ENCODE peak calls at places on chromosomes 16 and 17, in five cellular contexts. D is endothelial cell of umbilical vein, A is fibroblast of lung, K is mesendoderm, F is hepatocyte. O is an unnamed sample. For H3K79me2 and H3K36me3, the result is how much of the 10 kb centered on the place peaks cover.

GRCh38 chr16:47599512-47599911 is 138.4 kb downstream of the PHKB start:
- DNase-seq in D (no peak), A (no peak), K (no peak), F (no peak), O (no peak)

GRCh38 chr16:65767125-65767524 is 599.4 kb upstream of the CDH5 start:
- DNase-seq in D (no peak), A (no peak), K (peak), F (no peak), O (no peak)

GRCh38 chr17:52025231-52025630 is 133.3 kb downstream of the CA10 start:
- DNase-seq in D (no peak), A (no peak), K (no peak), F (no peak), O (no peak)

GRCh38 chr16:81905277-81905676 is 106.0 kb downstream of the SDR42E1 start:
- DNase-seq in D (no peak), A (no peak), K (peak), F (no peak), O (no peak)

GRCh38 chr16:49532243-49532870 is 158.8 kb downstream of the C16orf78 start:
- DNase-seq in D (no peak), A (no peak), K (peak), F (no peak), O (peak)

GRCh38 chr17:21029032-21029431 is 13.8 kb downstream of the USP22 start:
- DNase-seq in D (no peak), A (peak), K (no peak), F (peak), O (no peak)

GRCh38 chr17:32960815-32961214 is 30.8 kb upstream of the SPACA3 start:
- DNase-seq in D (no peak), A (no peak), K (peak), F (peak), O (no peak)

GRCh38 chr17:10579270-10579669 is 29.8 kb upstream of the MYH2 start:
- DNase-seq in D (no peak), A (no peak), K (no peak), F (no peak), O (no peak)

GRCh38 chr17:379531-380200 is 27.1 kb upstream of the RPH3AL start:
- DNase-seq in D (no peak), A (peak), K (no peak), F (no peak), O (peak)

GRCh38 chr17:63354251-63354650 is 91.9 kb downstream of the CYB561 start:
- DNase-seq in D (no peak), A (peak), K (no peak), F (no peak), O (no peak)

GRCh38 chr17:77959926-77960521 is 1.5 kb downstream of the TNRC6C start:
- DNase-seq in D (peak), A (peak), K (peak), F (peak), O (peak)

GRCh38 chr17:45013021-45013997 is 38.1 kb downstream of the DCAKD start:
- DNase-seq in D (no peak), A (peak), K (peak), F (peak), O (peak)

GRCh38 chr17:48457080-48457836 is 27.2 kb upstream of the SKAP1 start:
- DNase-seq in D (peak), A (peak), K (peak), F (peak), O (no peak)

GRCh38 chr17:7883781-7884386 is 4.7 kb upstream of the CHD3 start:
- DNase-seq in D (peak), A (peak), K (no peak), F (peak), O (peak)

GRCh38 chr16:47197536-47198179 is 53.9 kb upstream of the NETO2 start:
- DNase-seq in D (no peak), A (peak), K (no peak), F (no peak), O (no peak)

GRCh38 chr17:4942760-4943508 is 2.9 kb downstream of the RNF167 start:
- DNase-seq in D (no peak), A (no peak), K (no peak), F (no peak), O (peak)

GRCh38 chr17:50045154-50045553 is 10.8 kb upstream of the ITGA3 start:
- DNase-seq in D (no peak), A (no peak), K (no peak), F (no peak), O (no peak)

GRCh38 chr16:82456683-82457082 is 170.1 kb upstream of the CDH13 start:
- DNase-seq in D (peak), A (peak), K (peak), F (peak), O (peak)

GRCh38 chr17:61331886-61332285 is 67.8 kb upstream of the TBX2 start:
- DNase-seq in D (no peak), A (no peak), K (no peak), F (no peak), O (no peak)

GRCh38 chr16:22217890-22218730 is 12.0 kb downstream of the EEF2K start:
- DNase-seq in D (no peak), A (no peak), K (peak), F (no peak), O (peak)

GRCh38 chr17:44308320-44308818 is at the start of gene RUNDC3A:
- DNase-seq in D (peak), A (peak), K (peak), F (peak), O (peak)

GRCh38 chr16:79170565-79171242 is 429.8 kb downstream of the MAF start:
- DNase-seq in D (no peak), A (peak), K (no peak), F (peak), O (no peak)

GRCh38 chr17:31811021-31811565 is 48.0 kb downstream of the COPRS start:
- DNase-seq in D (peak), A (peak), K (no peak), F (no peak), O (no peak)

GRCh38 chr17:81398170-81398854 is 3.1 kb downstream of the BAHCC1 start:
- DNase-seq in D (peak), A (peak), K (peak), F (peak), O (peak)

GRCh38 chr17:81365601-81366585 is 29.4 kb upstream of the BAHCC1 start:
- DNase-seq in D (peak), A (peak), K (no peak), F (peak), O (no peak)

GRCh38 chr17:16911141-16911937 is 60.6 kb downstream of the TNFRSF13B start:
- DNase-seq in D (peak), A (no peak), K (no peak), F (no peak), O (no peak)

GRCh38 chr16:88426018-88426417 is 27.1 kb upstream of the ZFPM1 start:
- DNase-seq in D (no peak), A (no peak), K (no peak), F (no peak), O (no peak)

GRCh38 chr17:2722611-2723010 is 11.0 kb upstream of the CLUH start:
- DNase-seq in D (no peak), A (no peak), K (no peak), F (no peak), O (peak)

GRCh38 chr17:81909231-81909630 is 2.0 kb downstream of the PCYT2 start:
- DNase-seq in D (no peak), A (no peak), K (no peak), F (no peak), O (no peak)

GRCh38 chr16:30351586-30352419 is 3.3 kb downstream of the CD2BP2 start:
- DNase-seq in D (peak), A (peak), K (no peak), F (no peak), O (peak)

GRCh38 chr17:76866774-76867577 is 1.2 kb upstream of the MGAT5B start:
- DNase-seq in D (no peak), A (peak), K (peak), F (no peak), O (peak)

GRCh38 chr17:7404737-7405412 is 978 bp upstream of the TMEM256 start:
- DNase-seq in D (peak), A (no peak), K (peak), F (no peak), O (peak)

GRCh38 chr17:50468120-50469004 is at the start of gene CHAD:
- DNase-seq in D (no peak), A (no peak), K (no peak), F (no peak), O (peak)

GRCh38 chr16:10039220-10040096 is 142.8 kb downstream of the GRIN2A start:
- DNase-seq in D (no peak), A (no peak), K (peak), F (peak), O (no peak)

GRCh38 chr17:987931-988330 is 8.4 kb upstream of the NXN start:
- DNase-seq in D (no peak), A (no peak), K (no peak), F (no peak), O (no peak)

GRCh38 chr17:32253117-32253611 is 12.5 kb upstream of the RHBDL3 start:
- DNase-seq in D (peak), A (peak), K (peak), F (peak), O (peak)

GRCh38 chr16:86293897-86294296 is 216.4 kb upstream of the FOXF1 start:
- DNase-seq in D (no peak), A (no peak), K (no peak), F (no peak), O (no peak)
- H3K4me3 ChIP-seq in D (no peak), A (no peak), K (no peak), F (no peak), O (no peak)

GRCh38 chr17:3723556-3724372 is at the start of gene HASPIN:
- DNase-seq in D (peak), A (peak), K (peak), F (peak), O (peak)
- H3K79me2 ChIP-seq in D (under half), A (under half), K (under half), F (under half), O (half or more)

DNA sequence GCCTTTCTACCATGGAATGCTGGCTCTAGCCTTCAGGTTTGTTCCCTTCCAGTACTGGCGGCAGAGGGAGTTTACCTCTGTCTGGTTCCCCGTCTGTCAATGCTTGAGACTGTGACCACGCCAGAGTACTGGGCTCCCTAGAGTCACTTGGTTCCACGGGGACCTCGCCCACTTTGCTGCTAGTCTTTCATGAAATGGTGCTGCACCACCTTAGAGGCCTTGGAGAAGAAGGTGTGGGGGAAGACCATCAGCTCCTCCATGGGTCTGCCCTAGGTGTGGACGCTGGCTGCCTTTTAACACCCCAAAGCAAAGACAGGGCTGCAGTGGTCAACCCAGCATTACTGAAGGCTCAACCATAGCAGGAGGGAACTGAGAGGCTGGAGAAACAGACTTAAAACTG is 55.3 kb upstream of the KSR1 start:
- DNase-seq in D (no peak), A (no peak), K (no peak), F (no peak), O (no peak)
- H3K36me3 ChIP-seq in D (under half), A (under half), K (under half), F (under half), O (under half)

DNA sequence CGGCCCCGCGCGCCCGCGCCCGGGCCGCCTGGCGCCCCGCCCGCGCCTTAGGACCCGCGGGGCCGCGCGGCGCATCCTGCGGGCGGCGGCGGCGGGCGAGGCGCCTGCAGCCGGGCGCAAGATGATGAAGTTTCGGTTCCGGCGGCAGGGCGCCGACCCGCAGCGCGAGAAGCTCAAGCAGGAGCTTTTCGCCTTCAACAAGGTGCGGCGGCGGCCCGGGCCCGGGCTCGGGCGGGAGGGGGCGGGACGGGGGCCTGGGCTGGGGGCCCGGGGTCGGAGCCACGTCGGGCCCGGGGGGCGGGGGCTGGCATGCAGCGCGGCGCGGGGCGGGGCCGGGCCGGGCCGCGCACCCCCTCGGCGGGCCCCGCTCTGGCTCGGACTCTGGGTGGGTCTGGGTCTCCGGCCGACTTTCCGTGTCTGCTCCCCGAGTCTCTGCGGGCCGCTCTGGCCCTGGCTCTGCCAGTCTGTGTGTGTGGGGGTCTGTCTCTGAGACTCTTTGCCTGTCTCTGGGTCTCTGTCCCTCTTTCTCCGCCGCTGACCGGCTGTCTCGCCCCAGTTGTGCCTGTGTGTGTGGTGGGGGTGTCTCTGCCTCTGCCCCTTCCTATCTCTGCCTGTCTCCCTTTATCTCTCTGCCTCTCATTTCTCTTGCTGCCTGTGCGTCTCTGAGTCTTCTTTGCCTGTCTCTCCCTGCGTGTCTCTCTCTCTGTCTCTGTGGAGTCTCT is at the start of gene LLGL1:
- DNase-seq in D (peak), A (no peak), K (no peak), F (no peak), O (peak)
- H3K4me3 ChIP-seq in D (peak), A (peak), K (peak), F (peak), O (peak)

DNA sequence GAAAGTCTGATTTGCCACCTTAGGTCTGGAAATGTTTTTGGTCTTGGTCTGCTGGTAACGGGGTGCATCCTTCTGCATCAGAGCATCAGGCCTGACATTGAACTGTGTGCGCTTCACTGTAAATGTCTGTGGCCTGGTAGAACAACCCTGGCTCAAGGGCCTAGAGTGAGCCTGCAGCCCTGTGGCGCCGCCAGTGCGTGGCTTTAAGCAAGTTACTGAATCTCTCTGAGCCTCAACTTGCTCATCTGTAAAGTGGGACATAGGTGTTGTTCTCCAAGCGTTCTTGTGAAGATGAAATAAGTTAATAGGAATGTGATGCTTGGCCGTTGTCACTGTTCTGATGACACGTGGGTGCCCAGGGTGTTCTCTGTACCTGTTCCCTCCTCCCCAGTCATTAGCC is 127.6 kb upstream of the CIBAR2 start:
- DNase-seq in D (no peak), A (no peak), K (peak), F (no peak), O (no peak)
- H3K79me2 ChIP-seq in D (under half), A (under half), K (under half), F (under half), O (under half)